ENCODE peak calls at places on chromosome 21, in five cellular contexts. C, G, T, A and S are unnamed samples.

GRCh38 chr21:24369751-24370150 is 1237.5 kb downstream of the MRPL39 start:
- DNase-seq in G (no peak), A (no peak), C (no peak), T (no peak), S (no peak)

GRCh38 chr21:35400233-35400939 is 351.3 kb upstream of the RUNX1 start:
- DNase-seq in A (no peak), C (no peak), T (peak), G (no peak), S (peak)

GRCh38 chr21:41684381-41685245 is 82.2 kb downstream of the RIPK4 start:
- DNase-seq in G (peak), T (peak), A (no peak), C (no peak), S (no peak)

GRCh38 chr21:41346758-41347157 is 15.1 kb upstream of the MX2 start:
- DNase-seq in C (no peak), G (no peak), T (no peak), A (no peak), S (no peak)

GRCh38 chr21:34306246-34306645 is 57.6 kb upstream of the KCNE2 start:
- DNase-seq in A (no peak), T (no peak), G (no peak), C (no peak), S (no peak)

GRCh38 chr21:40284481-40284880 is 417.2 kb downstream of the PCP4 start:
- DNase-seq in A (no peak), T (no peak), C (no peak), G (no peak), S (no peak)

GRCh38 chr21:44083631-44084291 is 23.4 kb upstream of the PWP2 start:
- DNase-seq in G (no peak), T (no peak), C (no peak), A (no peak), S (peak)

GRCh38 chr21:24275613-24276012 is 1331.7 kb downstream of the MRPL39 start:
- DNase-seq in A (no peak), G (no peak), T (no peak), C (no peak), S (no peak)

GRCh38 chr21:33871171-33871570 is 44.4 kb downstream of the ATP5PO start:
- DNase-seq in A (no peak), C (no peak), G (no peak), T (no peak), S (no peak)

GRCh38 chr21:44298301-44298700 is 1.6 kb upstream of the PFKL start:
- DNase-seq in C (no peak), G (no peak), T (no peak), A (no peak), S (no peak)

GRCh38 chr21:14864211-14865021 is 200.4 kb downstream of the NRIP1 start:
- DNase-seq in A (peak), T (peak), G (peak), C (peak), S (peak)

GRCh38 chr21:14119038-14119437 is 91.7 kb downstream of the LIPI start:
- DNase-seq in G (no peak), T (no peak), A (no peak), C (no peak), S (no peak)

GRCh38 chr21:41460578-41461527 is 34.8 kb downstream of the MX1 start:
- DNase-seq in G (peak), C (peak), T (peak), A (peak), S (peak)

GRCh38 chr21:21387891-21388290 is 389.7 kb downstream of the NCAM2 start:
- DNase-seq in A (no peak), T (no peak), C (no peak), G (no peak), S (no peak)

GRCh38 chr21:44982558-44983244 is 42.9 kb downstream of the SLX9 start:
- DNase-seq in C (peak), A (no peak), T (no peak), G (no peak), S (no peak)

GRCh38 chr21:41677671-41678015 is 89.2 kb downstream of the RIPK4 start:
- DNase-seq in T (no peak), A (no peak), G (no peak), C (no peak), S (no peak)

GRCh38 chr21:35005077-35005476 is 44.0 kb downstream of the RUNX1 start:
- DNase-seq in G (no peak), C (no peak), A (no peak), T (no peak), S (no peak)

GRCh38 chr21:33674226-33674625 is 31.9 kb downstream of the ITSN1 start:
- DNase-seq in G (no peak), C (no peak), T (no peak), A (no peak), S (no peak)

GRCh38 chr21:34223376-34223775 is 140.4 kb upstream of the KCNE2 start:
- DNase-seq in A (no peak), G (no peak), T (no peak), C (no peak), S (no peak)

GRCh38 chr21:14736162-14736561 is 190.0 kb upstream of the SAMSN1 start:
- DNase-seq in G (no peak), T (no peak), A (no peak), C (no peak), S (no peak)

GRCh38 chr21:16590658-16591057 is 860.9 kb downstream of the USP25 start:
- DNase-seq in G (no peak), A (no peak), T (no peak), C (no peak), S (no peak)

GRCh38 chr21:16594191-16594590 is 864.4 kb downstream of the USP25 start:
- DNase-seq in C (no peak), T (no peak), G (no peak), A (no peak), S (no peak)

GRCh38 chr21:16589499-16589898 is 859.7 kb downstream of the USP25 start:
- DNase-seq in G (no peak), A (no peak), T (no peak), C (no peak), S (no peak)

GRCh38 chr21:16590186-16590585 is 860.4 kb downstream of the USP25 start:
- DNase-seq in T (no peak), G (no peak), A (no peak), C (no peak), S (no peak)

GRCh38 chr21:16592399-16592798 is 862.6 kb downstream of the USP25 start:
- DNase-seq in T (no peak), G (no peak), C (no peak), A (no peak), S (no peak)
- TF ChIP-seq CTCF in T (no peak), G (no peak), C (no peak), A (no peak), S (no peak)

DNA sequence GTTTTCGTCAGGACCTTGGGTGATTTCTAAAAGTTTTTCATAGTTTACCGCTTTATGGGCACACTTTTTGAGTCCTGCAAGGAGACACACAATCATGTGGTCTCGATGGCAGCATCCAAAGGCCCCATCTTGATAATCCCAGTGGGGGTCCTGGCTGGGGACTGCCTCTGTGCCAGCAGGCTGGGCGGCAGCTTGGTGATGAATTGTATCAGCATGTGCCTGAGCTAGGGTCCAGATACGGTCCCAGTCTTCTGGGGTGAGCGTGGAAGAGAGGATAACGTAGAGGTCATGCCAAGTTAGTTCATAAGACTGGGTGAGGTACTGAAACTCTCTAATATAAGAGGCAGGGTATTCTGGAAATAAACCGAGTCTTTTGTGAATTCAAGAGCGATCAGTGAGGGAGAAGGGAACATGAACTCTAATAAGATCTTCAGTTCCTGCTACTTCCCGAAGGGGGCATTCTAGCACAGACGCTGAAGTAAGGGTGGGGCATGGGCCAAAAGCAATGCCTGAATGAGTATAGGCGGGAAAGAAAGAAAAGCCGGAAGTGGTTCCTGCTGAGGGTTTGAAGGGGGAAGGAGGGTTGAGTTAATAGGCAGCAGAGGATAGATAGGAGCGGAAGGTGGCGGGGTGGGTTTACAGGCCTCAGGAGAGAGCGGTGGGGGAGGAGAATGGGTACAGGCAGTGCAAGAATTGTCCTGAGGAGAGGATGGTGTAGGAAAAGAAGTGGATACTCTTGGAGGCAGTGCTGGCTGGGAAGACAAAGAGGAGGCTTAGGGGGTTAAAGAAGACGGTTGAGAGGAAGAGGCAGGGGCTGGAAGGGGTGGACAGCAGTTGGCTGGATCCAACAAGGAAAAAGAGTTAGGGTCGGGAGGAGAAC is 1.6 kb downstream of the ERVH48-1 start:
- DNase-seq in A (peak), G (peak), C (peak), T (peak), S (peak)
- TF ChIP-seq POLR2A in A (no peak), G (no peak), C (no peak), T (no peak), S (no peak)

DNA sequence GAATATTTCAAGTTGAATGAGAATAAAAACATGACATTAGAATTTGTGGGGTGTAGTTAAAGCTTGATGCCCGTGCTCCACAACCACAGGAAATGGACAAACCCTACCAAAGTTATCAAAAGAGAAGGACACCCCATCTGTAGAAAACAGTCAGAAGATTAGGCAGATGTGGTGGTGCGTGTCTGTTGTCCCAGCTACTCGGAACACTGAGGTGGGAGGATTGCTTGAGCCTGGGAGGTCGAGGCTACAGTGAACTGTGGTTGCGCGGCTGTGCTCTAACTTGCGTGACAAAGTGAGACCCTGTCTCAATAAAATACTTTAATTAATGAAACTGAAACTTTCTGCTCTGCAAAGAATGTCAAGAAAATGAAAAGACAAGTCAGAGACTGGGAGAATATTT is 1.5 kb upstream of the SPATC1L start:
- DNase-seq in T (no peak), A (no peak), G (no peak), C (no peak), S (no peak)
- H3K27ac ChIP-seq in T (no peak), A (no peak), G (no peak), C (peak), S (no peak)

DNA sequence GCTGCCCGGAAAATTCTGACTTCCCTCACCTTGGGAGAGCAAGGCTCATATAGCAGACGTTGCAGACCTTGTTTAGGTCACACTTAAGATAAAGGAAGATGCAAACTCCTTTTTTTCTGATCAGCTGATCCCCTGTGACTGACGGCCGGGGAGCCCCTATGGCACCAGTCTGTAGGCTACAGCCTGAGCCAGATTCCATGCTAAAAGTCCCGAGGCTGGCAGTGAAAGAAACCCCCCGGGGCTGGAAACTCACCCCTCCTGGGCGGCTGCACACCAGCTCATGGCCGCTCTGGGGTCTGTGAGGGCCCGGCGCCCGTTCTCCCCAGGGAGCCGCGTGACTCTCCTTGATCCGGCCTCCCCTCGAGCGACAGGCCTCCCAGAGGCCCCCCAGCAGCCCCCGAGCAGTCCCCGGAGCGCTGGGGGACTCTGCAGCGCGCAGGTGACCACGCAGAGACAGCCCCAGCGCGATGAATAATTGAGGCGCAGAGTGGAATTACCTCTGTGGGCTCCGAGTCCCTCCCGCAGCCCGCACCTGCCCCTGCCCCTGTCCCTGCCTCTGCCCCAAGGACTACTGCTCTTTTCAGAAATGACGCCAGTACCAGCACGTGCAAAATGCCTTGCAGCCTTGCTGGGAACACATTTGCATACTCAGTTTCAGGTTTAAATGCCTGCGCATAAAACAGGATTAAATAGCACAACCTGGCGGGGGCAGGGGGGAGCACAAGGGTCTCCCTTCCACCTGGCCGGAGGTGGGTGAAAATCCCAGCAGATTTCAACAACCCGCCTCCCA is 62.6 kb upstream of the CLDN14 start:
- DNase-seq in C (no peak), A (no peak), T (no peak), G (no peak), S (no peak)
- TF ChIP-seq CTCF in C (no peak), A (no peak), T (no peak), G (no peak), S (no peak)

DNA sequence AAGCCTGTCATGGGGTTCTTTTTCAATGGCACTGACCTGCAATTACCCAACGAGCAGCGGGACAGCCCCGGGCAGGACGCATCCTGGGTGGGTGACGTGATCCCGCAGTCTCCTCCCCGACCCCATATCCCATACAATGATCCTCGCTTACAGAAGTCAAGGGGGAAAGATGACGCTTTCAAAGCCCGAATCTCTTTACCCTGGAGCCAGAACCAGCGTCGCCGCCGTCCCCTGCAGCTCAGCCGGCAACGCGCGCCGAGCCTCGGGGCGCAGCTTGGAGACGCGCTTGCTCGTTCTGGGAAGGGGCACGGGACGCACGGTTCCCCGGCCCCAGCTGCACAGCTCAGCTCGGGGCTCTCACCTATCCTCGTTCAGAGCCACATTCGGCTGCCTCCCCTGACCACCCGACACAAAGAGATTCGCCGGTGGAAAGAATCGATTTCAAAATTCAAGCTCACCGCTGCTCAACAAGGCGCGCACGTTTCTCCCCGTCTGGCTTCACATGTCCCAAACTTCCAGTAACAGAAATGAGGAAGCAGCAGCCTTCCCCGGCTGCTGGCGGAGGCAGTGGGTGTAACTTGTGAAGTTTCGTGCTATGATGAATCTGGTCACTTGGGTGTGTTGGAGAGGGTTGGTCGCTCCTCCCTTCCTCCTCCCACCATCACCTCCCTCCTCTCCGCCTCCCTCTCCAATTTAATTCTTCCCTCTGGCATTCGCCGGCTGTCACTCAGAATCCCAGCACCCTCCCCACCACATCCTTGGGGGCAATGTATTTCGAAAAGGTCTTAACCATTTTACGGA is at the start of gene TIAM1:
- DNase-seq in C (peak), A (peak), T (no peak), G (no peak), S (peak)
- TF ChIP-seq POLR2A in C (no peak), A (no peak), T (no peak), G (no peak), S (no peak)

GRCh38 chr21:28489197-28489596 is 503.5 kb downstream of the LTN1 start:
- DNase-seq in A (no peak), T (no peak), G (no peak), C (no peak), S (no peak)
- H3K27ac ChIP-seq in A (peak), T (no peak), G (no peak), C (no peak), S (no peak)

DNA sequence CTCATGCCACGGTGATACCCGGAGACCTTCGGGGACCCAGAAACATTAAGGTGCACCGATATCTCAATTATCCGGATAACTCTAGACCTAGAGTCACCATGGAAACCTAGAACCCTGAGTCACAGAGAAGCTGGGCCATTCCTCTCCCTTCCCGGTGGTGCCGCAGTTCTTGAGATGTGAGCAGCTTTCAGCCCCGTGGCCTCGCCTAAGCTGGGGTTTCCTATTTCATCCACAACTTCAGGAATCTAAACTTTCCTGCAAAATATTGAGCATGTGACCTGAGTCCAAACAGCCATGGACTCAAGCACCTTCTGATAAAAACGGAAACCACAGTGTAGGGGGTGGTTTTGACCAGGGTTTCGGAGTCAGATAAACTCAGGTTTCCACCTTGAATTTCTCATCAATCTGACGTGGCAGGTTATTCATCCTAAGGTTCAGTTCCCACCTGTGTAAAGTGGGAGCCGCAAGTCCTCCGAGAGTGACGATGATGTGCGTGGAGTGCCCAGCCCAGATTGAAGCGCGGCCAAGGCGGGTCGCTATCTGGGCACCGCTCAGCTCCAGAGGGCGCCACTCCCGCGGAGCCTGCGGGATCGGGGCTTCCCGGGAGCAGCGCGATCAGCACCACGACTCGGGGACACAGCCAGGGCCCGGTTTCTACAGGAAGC is 980 bp upstream of the ETS2 start:
- DNase-seq in T (no peak), A (peak), C (peak), G (peak), S (peak)
- TF ChIP-seq CTCF in T (peak), A (peak), C (peak), G (peak), S (peak)

DNA sequence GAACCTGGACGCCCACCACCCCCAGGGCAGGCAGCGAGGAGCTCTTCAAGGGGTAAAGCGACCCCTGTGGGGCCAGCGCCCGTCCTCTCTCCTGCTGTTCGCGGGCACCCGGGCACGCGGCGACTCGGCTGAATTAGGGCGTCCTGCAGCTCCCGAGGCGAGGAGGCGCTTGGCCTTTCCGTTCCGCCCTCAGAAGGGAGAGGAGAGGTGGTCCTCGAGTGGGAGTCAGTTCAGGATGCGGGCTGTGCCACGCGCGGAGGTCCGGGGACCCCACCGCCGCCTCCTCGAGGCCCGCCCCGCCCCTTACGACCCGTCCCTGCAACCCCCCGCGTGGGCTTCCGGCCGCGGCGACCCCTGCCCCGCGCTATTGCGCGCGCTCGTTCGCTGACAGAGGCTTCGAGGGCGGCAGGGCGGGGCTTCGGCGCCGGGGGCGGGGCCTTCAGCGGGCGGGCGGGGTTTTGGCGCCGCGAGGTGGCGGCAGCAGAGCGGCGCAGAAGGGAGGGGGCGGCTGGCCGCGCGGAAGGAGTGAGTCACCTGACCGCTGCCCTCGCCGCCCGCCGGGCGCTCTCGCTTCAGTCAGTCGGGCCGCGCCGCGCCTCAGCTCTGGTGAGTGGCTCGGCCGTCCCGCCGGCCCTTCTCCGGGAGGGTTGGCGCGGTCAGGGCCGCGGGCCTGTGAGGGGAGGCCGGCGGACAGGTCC is at the start of gene BACH1:
- DNase-seq in T (peak), C (peak), A (peak), G (peak), S (peak)
- TF ChIP-seq POLR2A in T (peak), C (no peak), A (peak), G (peak), S (peak)